ENCODE peak calls at places on chromosome 22, in four cellular contexts. D is activated CD8-positive, alpha-beta T cell treated with anti-CD3 and anti-CD28 coated beads for 36 hours; U is AG09319; N is cardiac fibroblast. R is an unnamed sample.

GRCh38 chr22:45584121-45584570 is 81.5 kb downstream of the FBLN1 start:
- DNase-seq in D (no peak), U (peak; percentile 52), N (no peak), R (no peak)

GRCh38 chr22:23240639-23241389 is 60.5 kb downstream of the BCR start:
- DNase-seq in D (peak; percentile 56), U (no peak), N (peak; percentile 46), R (no peak)

GRCh38 chr22:22756109-22756508 is 111.7 kb downstream of the GGTLC2 start:
- DNase-seq in D (no peak), U (no peak), N (no peak), R (no peak)

GRCh38 chr22:47780281-47780875 is 1017.9 kb downstream of the TBC1D22A start:
- DNase-seq in D (no peak), U (no peak), N (no peak), R (no peak)

GRCh38 chr22:23281406-23282088 is 101.2 kb downstream of the BCR start:
- DNase-seq in D (peak; percentile 89), U (no peak), N (peak; percentile 72), R (peak; percentile 79)

GRCh38 chr22:41914611-41915034 is 251 bp downstream of the SHISA8 start:
- DNase-seq in D (no peak), U (no peak), N (no peak), R (no peak)

GRCh38 chr22:25942126-25942988 is 200.4 kb downstream of the MYO18B start:
- DNase-seq in D (no peak), U (no peak), N (no peak), R (no peak)

GRCh38 chr22:37284807-37285355 is 2.6 kb downstream of the CYTH4 start:
- DNase-seq in D (peak; percentile 45), U (no peak), N (no peak), R (no peak)

GRCh38 chr22:40302149-40302548 is 44.2 kb upstream of the ADSL start:
- DNase-seq in D (no peak), U (no peak), N (no peak), R (no peak)

GRCh38 chr22:48503035-48503625 is 1324.5 kb downstream of the BRD1 start:
- DNase-seq in D (no peak), U (no peak), N (no peak), R (no peak)

GRCh38 chr22:44668886-44669724 is 32.9 kb upstream of the PRR5 start:
- DNase-seq in D (no peak), U (no peak), N (no peak), R (no peak)

GRCh38 chr22:41636467-41636866 is 15.4 kb downstream of the XRCC6 start:
- DNase-seq in D (no peak), U (no peak), N (peak; percentile 58), R (no peak)

GRCh38 chr22:40668611-40669390 is 10.5 kb upstream of the MCHR1 start:
- DNase-seq in D (peak; percentile 33), U (peak; percentile 52), N (peak; percentile 72), R (no peak)

GRCh38 chr22:38718414-38718813 is 12.7 kb downstream of the GTPBP1 start:
- DNase-seq in D (no peak), U (peak; percentile 54), N (peak; percentile 76), R (no peak)

GRCh38 chr22:37802310-37803194 is 5.2 kb upstream of the GCAT start:
- DNase-seq in D (peak; percentile 42), U (no peak), N (peak; percentile 40), R (peak; percentile 51)

GRCh38 chr22:20641198-20641892 is 132.6 kb upstream of the SERPIND1 start:
- DNase-seq in D (no peak), U (no peak), N (no peak), R (no peak)

GRCh38 chr22:25970996-25971811 is 198.1 kb upstream of the SEZ6L start:
- DNase-seq in D (no peak), U (no peak), N (no peak), R (no peak)

GRCh38 chr22:50089231-50090140 is at the start of gene MOV10L1:
- DNase-seq in D (peak; percentile 26), U (no peak), N (peak; percentile 39), R (no peak)

GRCh38 chr22:33240901-33241300 is 182.7 kb upstream of the SYN3 start:
- DNase-seq in D (no peak), U (no peak), N (no peak), R (no peak)

GRCh38 chr22:23791737-23792645 is 5.2 kb downstream of the SMARCB1 start:
- DNase-seq in D (no peak), U (no peak), N (no peak), R (no peak)

GRCh38 chr22:17501679-17502285 is 61.5 kb upstream of the SLC25A18 start:
- DNase-seq in D (peak; percentile 34), U (peak; percentile 30), N (peak; percentile 88), R (no peak)

GRCh38 chr22:17786435-17787158 is 12.3 kb upstream of the BID start:
- DNase-seq in D (no peak), U (no peak), N (peak; percentile 65), R (no peak)

GRCh38 chr22:18997925-18998315 is 61.8 kb upstream of the PRODH start:
- DNase-seq in D (no peak), U (no peak), N (no peak), R (no peak)

GRCh38 chr22:17972385-17973181 is 51.8 kb downstream of the MICAL3 start:
- DNase-seq in D (no peak), U (peak; percentile 67), N (peak; percentile 80), R (no peak)

GRCh38 chr22:20965104-20965887 is 1.8 kb upstream of the AIFM3 start:
- DNase-seq in D (no peak), U (no peak), N (no peak), R (no peak)

GRCh38 chr22:44825310-44826150 is 73.2 kb downstream of the ARHGAP8 start:
- DNase-seq in D (no peak), U (no peak), N (no peak), R (no peak)

GRCh38 chr22:19527321-19527721 is 3.1 kb upstream of the CLDN5 start:
- DNase-seq in D (no peak), U (no peak), N (no peak), R (no peak)

GRCh38 chr22:45210577-45211431 is 29.9 kb downstream of the KIAA0930 start:
- DNase-seq in D (no peak), U (peak; percentile 80), N (no peak), R (no peak)

GRCh38 chr22:44827666-44828065 is 75.3 kb downstream of the ARHGAP8 start:
- DNase-seq in D (no peak), U (no peak), N (no peak), R (no peak)

GRCh38 chr22:19822301-19823117 is 32.2 kb downstream of the GNB1L start:
- DNase-seq in D (no peak), U (no peak), N (no peak), R (peak; percentile 7)

GRCh38 chr22:50305393-50305657 is 2.1 kb downstream of the PLXNB2 start:
- DNase-seq in D (no peak), U (no peak), N (no peak), R (no peak)

GRCh38 chr22:22171357-22172218 is 73.0 kb upstream of the VPREB1 start:
- DNase-seq in D (no peak), U (no peak), N (peak; percentile 26), R (no peak)

GRCh38 chr22:40594924-40595323 is 41.6 kb downstream of the MRTFA start:
- DNase-seq in D (no peak), U (no peak), N (peak; percentile 33), R (no peak)

GRCh38 chr22:24986816-24987215 is 34.3 kb downstream of the KIAA1671 start:
- DNase-seq in D (peak; percentile 8), U (no peak), N (no peak), R (no peak)

GRCh38 chr22:41286639-41287091 is 678 bp upstream of the RANGAP1 start:
- DNase-seq in D (peak; percentile 82), U (no peak), N (peak; percentile 48), R (no peak)

GRCh38 chr22:33542153-33542552 is 378.1 kb downstream of the LARGE1 start:
- DNase-seq in D (no peak), U (no peak), N (peak; percentile 46), R (no peak)

DNA sequence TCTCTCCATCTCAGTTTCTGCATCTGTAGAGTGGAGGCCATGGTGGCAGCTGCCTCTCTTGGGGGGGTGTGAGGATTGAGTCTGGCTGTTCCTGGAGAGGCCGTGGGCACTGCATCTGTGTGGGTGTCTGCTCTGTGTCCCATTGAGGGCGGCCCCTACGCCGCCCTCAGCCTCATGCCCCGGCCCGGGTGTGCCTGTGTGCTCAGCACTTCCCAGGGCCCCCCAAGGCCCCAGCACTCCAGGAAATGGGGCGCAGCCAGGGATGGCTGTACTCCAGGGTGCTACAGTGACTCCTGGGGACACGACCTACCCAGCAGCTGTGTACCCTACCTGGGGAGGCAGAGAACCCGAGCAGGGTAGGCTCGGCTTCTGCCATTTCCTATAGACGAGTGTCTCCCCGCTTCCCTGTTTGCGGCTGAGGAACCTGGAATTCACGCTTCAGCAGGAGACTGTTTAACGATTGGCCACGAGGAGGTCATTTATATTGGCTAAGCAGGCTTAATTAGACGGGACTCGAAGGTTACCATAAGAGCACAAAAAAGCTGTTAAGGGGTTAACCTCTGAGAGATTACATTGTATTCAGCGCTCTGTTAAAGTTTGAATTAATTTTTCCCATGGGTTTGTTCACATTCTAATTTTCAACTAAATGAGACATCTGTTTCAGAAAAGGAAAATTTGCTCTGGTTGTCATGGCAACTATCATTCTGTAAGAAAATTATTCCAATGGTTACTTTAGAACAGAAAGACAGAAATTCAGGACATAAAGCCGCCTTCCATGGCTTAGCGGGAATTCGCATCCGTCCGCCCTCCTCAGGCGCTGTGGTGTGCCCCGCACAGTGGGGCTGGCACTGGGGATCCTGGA is 76.4 kb downstream of the MPPED1 start:
- DNase-seq in D (no peak), U (no peak), N (no peak), R (no peak)
- TF ChIP-seq CTCF in D (no peak), U (no peak), N (no peak), R (no peak)

DNA sequence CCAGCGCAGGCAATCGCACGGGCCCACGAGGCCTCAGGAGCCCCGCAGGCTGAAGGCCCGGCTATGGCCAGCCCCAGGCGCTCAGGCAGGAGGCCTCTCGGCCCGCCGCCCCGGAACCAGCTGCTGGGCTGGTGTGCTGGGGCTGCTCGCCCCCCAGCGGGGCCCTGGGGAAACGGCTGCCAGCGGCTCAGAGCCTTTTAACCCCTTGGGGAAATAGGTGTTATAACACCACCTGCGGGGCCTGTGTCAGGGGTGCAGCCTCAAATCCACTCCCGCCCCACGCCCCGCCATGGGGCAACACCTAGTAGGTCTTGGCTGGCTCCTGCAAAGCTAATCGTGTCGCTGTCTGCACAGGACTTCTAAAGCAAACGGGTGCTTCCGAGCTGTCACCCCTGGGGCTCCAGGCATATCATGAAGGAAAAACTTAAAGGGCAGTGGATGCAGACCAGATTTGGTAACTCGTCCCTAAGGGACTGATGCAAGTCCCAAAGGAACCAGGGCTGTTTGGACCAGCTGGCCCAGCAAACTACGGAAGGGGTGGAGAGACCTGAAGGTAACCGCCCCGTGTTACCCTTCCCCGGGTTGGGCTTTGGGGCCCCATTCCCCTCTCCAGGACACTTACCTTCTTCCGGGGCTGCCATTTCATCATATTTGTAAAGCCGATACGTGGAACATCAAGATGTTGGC is 237.2 kb downstream of the TTC28 start:
- DNase-seq in D (peak; percentile 87), U (peak; percentile 38), N (peak; percentile 71), R (peak; percentile 75)
- TF ChIP-seq CTCF in D (peak; percentile 83), U (peak; percentile 74), N (peak; percentile 64), R (peak; percentile 88)

GRCh38 chr22:46762238-46763050 is at the start of gene TBC1D22A:
- DNase-seq in D (peak; percentile 96), U (peak; percentile 73), N (peak; percentile 95), R (peak; percentile 84)
- TF ChIP-seq CTCF in D (no peak), U (no peak), N (no peak), R (no peak)

DNA sequence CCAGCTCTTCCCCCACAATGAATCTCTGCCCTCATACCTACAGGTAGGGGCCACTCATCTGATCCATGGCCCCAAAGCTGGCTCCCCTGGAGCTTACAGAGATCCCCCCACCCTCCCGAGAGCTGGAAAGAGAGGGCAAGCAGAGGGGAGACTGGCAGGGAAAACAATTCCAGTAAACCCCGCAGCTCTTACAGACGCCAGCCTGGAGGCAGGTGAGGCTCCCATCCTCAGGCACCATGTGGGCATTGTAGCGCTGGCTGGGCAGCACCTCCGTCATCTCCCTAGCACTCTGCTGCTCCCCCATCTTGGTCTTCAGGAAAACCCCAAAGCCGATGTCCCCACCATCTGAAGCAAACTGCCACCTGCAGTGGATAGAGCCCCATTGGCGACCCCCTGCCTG is 14.1 kb downstream of the SEC14L4 start:
- DNase-seq in D (no peak), U (no peak), N (no peak), R (no peak)
- TF ChIP-seq CTCF in D (no peak), U (no peak), N (no peak), R (no peak)